ENCODE peak calls at places on chromosome 14, in six cellular contexts. A is A549; H is A673; L is suprapubic skin; T is OCI-LY7; D is CD8-positive, alpha-beta T cell. Z is an unnamed sample.

GRCh38 chr14:71103662-71104484 is 196.6 kb downstream of the PCNX1 start:
- DNase-seq in H (peak), D (no peak), L (no peak), T (peak), A (peak), Z (no peak)

GRCh38 chr14:55581011-55581806 is 1.2 kb downstream of the KTN1 start:
- DNase-seq in L (no peak), A (peak), T (peak), D (peak), H (peak), Z (peak)

GRCh38 chr14:22489957-22490950 is 98.8 kb downstream of the DAD1 start:
- DNase-seq in H (no peak), L (no peak), D (no peak), A (no peak), T (no peak), Z (peak)

GRCh38 chr14:102279688-102280348 is 25.1 kb downstream of the MOK start:
- DNase-seq in H (no peak), A (peak), T (no peak), D (no peak), L (no peak), Z (peak)

GRCh38 chr14:101573289-101573688 is 12.0 kb downstream of the DIO3 start:
- DNase-seq in L (no peak), A (no peak), T (no peak), D (no peak), H (no peak), Z (no peak)

GRCh38 chr14:89015016-89015415 is 190.6 kb downstream of the TTC8 start:
- DNase-seq in D (no peak), L (no peak), A (no peak), H (no peak), T (no peak), Z (no peak)

GRCh38 chr14:31527087-31527486 is 34.1 kb upstream of the NUBPL start:
- DNase-seq in L (no peak), A (no peak), T (no peak), H (no peak), D (no peak), Z (no peak)

GRCh38 chr14:21711360-21711961 is 37.8 kb upstream of the OR4E1 start:
- DNase-seq in A (peak), D (peak), L (no peak), T (peak), H (peak), Z (no peak)

GRCh38 chr14:103628221-103628683 is 759 bp upstream of the KLC1 start:
- DNase-seq in L (peak), T (peak), A (peak), D (peak), H (no peak), Z (peak)

GRCh38 chr14:72775923-72776554 is 117.9 kb downstream of the DPF3 start:
- DNase-seq in H (no peak), L (no peak), D (no peak), T (no peak), A (no peak), Z (no peak)

GRCh38 chr14:36022765-36023415 is 153.6 kb downstream of the PTCSC3 start:
- DNase-seq in L (no peak), T (no peak), D (no peak), A (no peak), H (peak), Z (no peak)

GRCh38 chr14:67461341-67461985 is 27.1 kb downstream of the TMEM229B start:
- DNase-seq in A (no peak), H (no peak), L (no peak), D (no peak), T (no peak), Z (no peak)

GRCh38 chr14:67622675-67623074 is 3.0 kb downstream of the ARG2 start:
- DNase-seq in L (no peak), H (peak), D (no peak), T (peak), A (peak), Z (no peak)

GRCh38 chr14:40697221-40697620 is 909.5 kb upstream of the LRFN5 start:
- DNase-seq in A (no peak), D (no peak), L (no peak), T (no peak), H (no peak), Z (no peak)

GRCh38 chr14:90566481-90566880 is 169.7 kb downstream of the CALM1 start:
- DNase-seq in T (no peak), L (no peak), D (no peak), A (no peak), H (no peak), Z (no peak)

GRCh38 chr14:55053500-55053899 is 2.1 kb downstream of the MAPK1IP1L start:
- DNase-seq in A (no peak), T (no peak), H (no peak), D (no peak), L (no peak), Z (no peak)

GRCh38 chr14:89509891-89510290 is 92.9 kb upstream of the FOXN3 start:
- DNase-seq in H (peak), L (no peak), A (no peak), D (no peak), T (no peak), Z (no peak)

GRCh38 chr14:89807151-89807550 is 147.4 kb downstream of the EFCAB11 start:
- DNase-seq in T (no peak), L (no peak), A (no peak), H (no peak), D (no peak), Z (no peak)

GRCh38 chr14:34324363-34324795 is 137.7 kb downstream of the SPTSSA start:
- DNase-seq in H (peak), T (peak), L (no peak), A (peak), D (no peak), Z (no peak)

GRCh38 chr14:21241218-21241819 is 27.9 kb downstream of the HNRNPC start:
- DNase-seq in A (peak), D (no peak), L (no peak), T (peak), H (peak), Z (no peak)

GRCh38 chr14:71322660-71323250 is 415.5 kb downstream of the PCNX1 start:
- DNase-seq in A (peak), H (peak), D (no peak), L (no peak), T (peak), Z (peak)

GRCh38 chr14:53054457-53054856 is 98.7 kb downstream of the DDHD1 start:
- DNase-seq in H (no peak), D (no peak), L (no peak), A (no peak), T (no peak), Z (no peak)

GRCh38 chr14:89276424-89276975 is 140.5 kb downstream of the FOXN3 start:
- DNase-seq in L (no peak), H (no peak), D (peak), T (no peak), A (no peak), Z (peak)

GRCh38 chr14:103715052-103716000 is at the start of the genes XRCC3 and ZFYVE21:
- DNase-seq in L (peak), A (peak), H (peak), D (peak), T (peak), Z (peak)

GRCh38 chr14:91220581-91221000 is 23.9 kb downstream of the GPR68 start:
- DNase-seq in A (no peak), T (no peak), H (no peak), D (no peak), L (no peak), Z (no peak)

GRCh38 chr14:20757963-20758362 is 10.2 kb upstream of the EDDM3B start:
- DNase-seq in H (peak), L (no peak), T (peak), D (peak), A (no peak), Z (no peak)

GRCh38 chr14:78598046-78598652 is 428.0 kb downstream of the NRXN3 start:
- DNase-seq in D (peak), H (peak), T (peak), L (no peak), A (peak), Z (peak)

GRCh38 chr14:98370352-98370751 is 901.6 kb downstream of the BCL11B start:
- DNase-seq in H (no peak), A (no peak), D (no peak), T (no peak), L (no peak), Z (no peak)

GRCh38 chr14:70856851-70857498 is 47.7 kb upstream of the MAP3K9 start:
- DNase-seq in H (no peak), D (no peak), A (peak), T (no peak), L (no peak), Z (no peak)

GRCh38 chr14:101601603-101602465 is 40.5 kb downstream of the DIO3 start:
- DNase-seq in D (peak), T (no peak), H (no peak), A (no peak), L (no peak), Z (no peak)

GRCh38 chr14:96686126-96686525 is 111.1 kb upstream of the VRK1 start:
- DNase-seq in L (no peak), D (no peak), H (no peak), T (no peak), A (no peak), Z (no peak)

GRCh38 chr14:29282169-29282568 is 515.6 kb downstream of the FOXG1 start:
- DNase-seq in T (no peak), A (no peak), H (no peak), L (no peak), D (no peak), Z (no peak)

GRCh38 chr14:21084988-21085853 is 13.2 kb downstream of the ZNF219 start:
- DNase-seq in L (no peak), D (no peak), A (no peak), H (no peak), T (no peak), Z (no peak)

GRCh38 chr14:22566845-22567244 is 22.2 kb downstream of the DAD1 start:
- DNase-seq in A (no peak), H (no peak), L (no peak), D (no peak), T (no peak), Z (no peak)

GRCh38 chr14:59363545-59364226 is 101.5 kb downstream of the GPR135 start:
- DNase-seq in A (peak), D (no peak), T (no peak), L (no peak), H (peak), Z (no peak)

GRCh38 chr14:72416892-72417291 is 477.0 kb downstream of the DPF3 start:
- DNase-seq in T (peak), H (peak), L (no peak), D (no peak), A (peak), Z (no peak)

GRCh38 chr14:43003845-43004244 is 1397.2 kb downstream of the LRFN5 start:
- DNase-seq in D (no peak), L (no peak), A (peak), H (peak), T (peak), Z (no peak)

GRCh38 chr14:61254803-61255526 is 26.2 kb downstream of the TMEM30B start:
- DNase-seq in A (no peak), L (no peak), H (no peak), T (no peak), D (no peak), Z (no peak)

GRCh38 chr14:61252354-61253063 is 28.6 kb downstream of the TMEM30B start:
- DNase-seq in A (peak), T (peak), H (peak), D (peak), L (no peak), Z (peak)

GRCh38 chr14:61250063-61250462 is 31.1 kb downstream of the TMEM30B start:
- DNase-seq in H (no peak), D (no peak), L (no peak), A (no peak), T (no peak), Z (no peak)

GRCh38 chr14:61255968-61256367 is 25.2 kb downstream of the TMEM30B start:
- DNase-seq in T (no peak), D (no peak), L (no peak), H (no peak), A (no peak), Z (no peak)

GRCh38 chr14:61253064-61253753 is 27.9 kb downstream of the TMEM30B start:
- DNase-seq in A (no peak), H (no peak), L (no peak), D (no peak), T (peak), Z (no peak)
- TF ChIP-seq CTCF in A (no peak), H (no peak), L (no peak), D (peak), T (peak), Z (no peak)

GRCh38 chr14:50985816-50986396 is 41.6 kb upstream of the PYGL start:
- DNase-seq in L (no peak), D (no peak), T (no peak), H (no peak), A (no peak), Z (no peak)
- H3K4me3 ChIP-seq in L (no peak), D (no peak), T (no peak), H (no peak), A (no peak), Z (no peak)

DNA sequence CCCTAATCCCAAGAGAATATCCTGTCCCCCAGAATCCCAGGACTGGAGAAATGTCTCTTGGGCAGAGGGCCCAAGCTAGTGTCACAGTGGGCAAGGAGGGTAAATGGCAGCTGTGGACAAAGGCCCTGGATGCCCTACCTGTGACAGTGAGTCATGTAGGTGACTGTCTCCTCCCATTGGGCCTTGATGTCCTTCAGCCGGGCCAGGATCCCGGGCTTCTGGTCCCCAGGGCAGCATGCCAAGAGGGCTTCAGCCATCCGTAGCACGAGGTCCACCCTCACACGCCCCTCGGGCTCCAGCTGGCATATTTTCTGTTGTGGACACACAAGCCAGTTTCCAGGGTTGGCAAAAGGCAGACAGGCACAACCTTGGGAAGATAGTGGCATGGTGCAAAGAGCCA is 48.8 kb downstream of the SYNE3 start:
- DNase-seq in D (no peak), A (no peak), H (no peak), L (no peak), T (no peak), Z (no peak)
- TF ChIP-seq CTCF in D (no peak), A (no peak), H (no peak), L (no peak), T (no peak), Z (no peak)

GRCh38 chr14:68787235-68787727 is 5.6 kb downstream of the ZFP36L1 start:
- DNase-seq in D (peak), H (no peak), T (no peak), A (peak), L (peak), Z (no peak)

GRCh38 chr14:68790656-68791077 is 2.2 kb downstream of the ZFP36L1 start:
- DNase-seq in L (peak), T (peak), D (peak), A (no peak), H (no peak), Z (peak)

GRCh38 chr14:68789798-68790655 is 2.8 kb downstream of the ZFP36L1 start:
- DNase-seq in H (no peak), T (no peak), A (peak), L (no peak), D (peak), Z (peak)

GRCh38 chr14:68788275-68789001 is 4.4 kb downstream of the ZFP36L1 start:
- DNase-seq in D (no peak), H (no peak), A (no peak), L (no peak), T (no peak), Z (no peak)

DNA sequence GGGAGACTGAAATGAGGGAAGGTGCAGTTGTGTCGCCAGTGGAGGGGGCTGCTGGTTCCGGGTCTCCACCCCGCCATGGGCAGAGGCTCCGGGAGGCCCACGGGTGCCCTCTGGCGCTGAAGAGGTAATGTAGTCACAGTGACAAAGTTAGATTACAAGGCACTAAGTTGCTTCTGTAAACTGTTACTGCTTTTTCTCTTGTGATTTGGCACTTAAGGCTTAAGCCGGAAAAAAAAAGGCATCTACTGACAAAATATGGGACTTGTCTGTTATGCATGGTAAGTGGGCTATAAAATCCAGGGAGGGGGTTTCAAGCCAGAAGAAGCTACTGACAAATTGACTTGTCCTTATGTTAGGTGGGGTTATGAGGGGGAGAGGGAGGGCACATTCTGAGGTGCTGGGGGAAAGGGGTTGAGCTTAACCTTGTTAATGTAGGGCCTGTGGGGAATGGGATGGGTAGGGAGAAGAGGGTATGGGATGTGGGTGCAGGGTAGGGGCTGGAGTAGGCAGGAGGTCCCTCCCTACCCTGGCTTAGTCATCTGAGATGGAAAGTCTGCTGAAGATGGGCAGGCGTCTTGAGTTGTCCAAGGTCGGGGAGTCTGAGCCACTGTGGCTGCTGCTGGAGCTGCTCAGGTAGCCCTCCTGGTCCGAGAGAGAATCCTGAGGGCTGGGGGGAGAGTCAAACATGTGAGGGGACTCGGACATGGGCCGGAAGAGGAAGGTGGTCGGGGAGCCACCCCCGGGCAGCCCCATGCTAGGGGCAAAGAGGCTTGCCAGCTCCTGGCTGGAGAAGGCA is 3.7 kb downstream of the ZFP36L1 start:
- DNase-seq in D (peak), H (peak), A (peak), L (peak), T (peak), Z (peak)
- H3K4me3 ChIP-seq in D (peak), H (peak), A (peak), L (peak), T (peak), Z (peak)

DNA sequence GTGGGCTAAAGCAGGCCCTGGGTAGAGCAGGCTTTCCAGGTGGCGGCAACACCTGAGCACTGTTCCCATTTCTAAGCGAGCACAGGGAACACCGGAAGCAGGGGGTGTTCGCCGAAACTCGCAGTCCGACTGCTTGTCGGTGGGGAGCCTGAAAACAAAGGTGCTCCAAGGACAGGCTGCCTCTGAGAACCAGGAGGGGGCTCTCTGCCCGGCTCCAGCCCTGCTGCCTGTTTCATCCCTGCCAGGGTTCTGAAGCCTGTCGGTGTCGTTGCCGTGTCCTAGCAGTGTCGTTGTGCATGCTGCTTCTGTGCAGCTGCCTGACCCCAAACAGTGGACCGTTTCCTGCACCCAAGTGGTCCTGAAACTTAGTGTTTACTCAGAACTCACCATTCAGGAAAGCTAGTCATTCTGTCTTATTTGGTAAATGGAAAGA is 21.8 kb downstream of the CCNK start:
- DNase-seq in A (no peak), T (no peak), H (no peak), L (no peak), D (no peak), Z (no peak)
- TF ChIP-seq CTCF in A (no peak), T (no peak), H (no peak), L (no peak), D (no peak), Z (no peak)

GRCh38 chr14:74424606-74425005 is 1.4 kb downstream of the SYNDIG1L start:
- DNase-seq in T (no peak), H (no peak), L (no peak), D (no peak), A (no peak), Z (no peak)

GRCh38 chr14:74429221-74429691 is 3.2 kb upstream of the SYNDIG1L start:
- DNase-seq in L (no peak), D (no peak), A (no peak), T (no peak), H (no peak), Z (no peak)

GRCh38 chr14:74427651-74428050 is 1.6 kb upstream of the SYNDIG1L start:
- DNase-seq in T (no peak), D (no peak), L (peak), A (no peak), H (no peak), Z (no peak)

GRCh38 chr14:74425525-74426201 is 347 bp downstream of the SYNDIG1L start:
- DNase-seq in H (peak), D (peak), A (no peak), L (peak), T (no peak), Z (no peak)

DNA sequence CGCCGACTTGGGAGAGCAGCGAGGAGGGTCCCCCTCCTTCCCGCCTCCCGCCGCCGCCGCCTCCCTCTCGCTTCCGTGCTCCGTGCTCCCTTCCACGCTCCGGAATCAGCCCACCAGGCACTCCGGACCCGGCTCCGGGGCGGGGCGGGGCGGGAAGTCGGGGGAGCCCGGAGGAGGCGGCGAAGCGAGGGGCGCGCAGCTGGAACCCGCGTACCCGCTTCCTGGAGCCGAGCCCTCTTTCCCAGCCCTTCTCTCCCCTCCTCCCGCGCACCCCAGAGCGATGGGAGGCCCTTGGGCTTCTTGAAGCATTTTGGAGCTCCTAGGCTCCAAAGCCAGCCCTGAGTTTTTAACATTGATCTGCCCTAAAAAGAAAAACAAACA is at the start of gene SYNDIG1L:
- DNase-seq in D (no peak), T (no peak), H (peak), A (no peak), L (no peak), Z (no peak)
- H3K4me3 ChIP-seq in D (no peak), T (no peak), H (no peak), A (no peak), L (peak), Z (no peak)